ENCODE peak calls at places on chromosome 18, in seven cellular contexts. N is WTC11, E is Calu3, A is brain microvascular endothelial cell, X is hypothalamus, B is Right ventricle myocardium superior, P is Kasumi-1. C is an unnamed sample.

GRCh38 chr18:22674300-22674699 is 256.6 kb upstream of the CTAGE1 start:
- DNase-seq in X (no peak), A (peak), N (no peak), P (no peak), B (no peak), E (peak), C (peak)

GRCh38 chr18:40670991-40671390 is 1284.0 kb upstream of the PIK3C3 start:
- DNase-seq in N (no peak), A (no peak), X (no peak), E (no peak), P (no peak), B (no peak), C (no peak)

GRCh38 chr18:7941533-7941932 is 374.4 kb downstream of the PTPRM start:
- DNase-seq in B (no peak), A (no peak), X (no peak), P (no peak), N (no peak), E (peak), C (peak)

GRCh38 chr18:40867452-40867851 is 1087.6 kb upstream of the PIK3C3 start:
- DNase-seq in P (no peak), X (no peak), B (no peak), A (peak), N (no peak), E (no peak), C (peak)

GRCh38 chr18:51151568-51152511 is 45.6 kb downstream of the MEX3C start:
- DNase-seq in P (no peak), A (no peak), B (no peak), X (no peak), N (no peak), E (no peak), C (no peak)

GRCh38 chr18:6155707-6156106 is 259.0 kb downstream of the L3MBTL4 start:
- DNase-seq in X (no peak), E (no peak), B (no peak), P (no peak), N (no peak), A (no peak), C (no peak)

GRCh38 chr18:12703714-12704113 is 872 bp downstream of the PSMG2 start:
- DNase-seq in A (peak), N (no peak), B (no peak), P (no peak), E (no peak), X (no peak), C (peak)

GRCh38 chr18:45127395-45127794 is 446.7 kb downstream of the SETBP1 start:
- DNase-seq in A (no peak), N (no peak), E (no peak), B (no peak), X (no peak), P (no peak), C (no peak)

GRCh38 chr18:61606759-61607158 is 273.5 kb downstream of the CDH20 start:
- DNase-seq in B (peak), X (no peak), A (peak), P (peak), E (peak), N (peak), C (peak)

GRCh38 chr18:56569391-56569790 is 69.0 kb downstream of the TXNL1 start:
- DNase-seq in E (no peak), X (no peak), B (no peak), A (no peak), N (no peak), P (peak), C (no peak)

GRCh38 chr18:31243740-31244512 is 74.0 kb upstream of the DSG1 start:
- DNase-seq in B (no peak), N (no peak), A (no peak), P (no peak), E (peak), X (no peak), C (no peak)

GRCh38 chr18:3511980-3512379 is 62.0 kb downstream of the TGIF1 start:
- DNase-seq in B (no peak), P (no peak), A (peak), N (no peak), E (peak), X (no peak), C (no peak)

GRCh38 chr18:56712761-56713160 is 61.6 kb downstream of the WDR7 start:
- DNase-seq in B (no peak), N (no peak), A (no peak), X (no peak), E (no peak), P (no peak), C (no peak)

GRCh38 chr18:6921571-6921970 is 192.1 kb downstream of the ARHGAP28 start:
- DNase-seq in N (no peak), X (no peak), B (no peak), E (no peak), P (no peak), A (no peak), C (no peak)

GRCh38 chr18:56945171-56945863 is 201.6 kb upstream of the BOD1L2 start:
- DNase-seq in P (no peak), N (no peak), B (no peak), E (no peak), X (no peak), A (no peak), C (no peak)

GRCh38 chr18:79533146-79533545 is 137.4 kb downstream of the NFATC1 start:
- DNase-seq in N (peak), P (no peak), A (no peak), B (no peak), E (no peak), X (no peak), C (no peak)